ENCODE peak calls at places on chromosome 18, in five cellular contexts. C is fibroblast of pulmonary artery; Z is left ventricle myocardium inferior; G is CD4-positive, CD25-positive, alpha-beta regulatory T cell; S is HCT116. X is an unnamed sample.

GRCh38 chr18:21735452-21736015 is 5.1 kb upstream of the MIB1 start:
- DNase-seq in Z (peak; percentile 23), C (peak; percentile 57), G (peak; percentile 69), S (no peak), X (no peak)

GRCh38 chr18:31746396-31746795 is 14.3 kb downstream of the SLC25A52 start:
- DNase-seq in C (no peak), S (no peak), Z (no peak), G (no peak), X (no peak)

GRCh38 chr18:77622009-77622692 is 372.5 kb downstream of the GALR1 start:
- DNase-seq in C (no peak), Z (no peak), G (peak; percentile 3), S (no peak), X (peak; percentile 18)

GRCh38 chr18:13471971-13472628 is 253.5 kb downstream of the LDLRAD4 start:
- DNase-seq in G (no peak), Z (no peak), S (no peak), C (no peak), X (no peak)

GRCh38 chr18:40124107-40124506 is 1830.9 kb upstream of the PIK3C3 start:
- DNase-seq in C (peak; percentile 67), Z (no peak), G (no peak), S (no peak), X (no peak)

GRCh38 chr18:79496237-79496977 is 100.7 kb downstream of the NFATC1 start:
- DNase-seq in Z (peak; percentile 13), C (peak; percentile 39), G (no peak), S (no peak), X (no peak)

GRCh38 chr18:54358495-54358793 is 738 bp downstream of the C18orf54 start:
- DNase-seq in C (peak; percentile 24), S (no peak), Z (peak; percentile 16), G (no peak), X (no peak)

GRCh38 chr18:28177828-28178635 is 1.1 kb upstream of the CDH2 start:
- DNase-seq in S (no peak), C (peak; percentile 51), Z (peak; percentile 71), G (no peak), X (peak; percentile 11)

GRCh38 chr18:27785815-27786537 is 391.0 kb downstream of the CDH2 start:
- DNase-seq in S (no peak), C (no peak), Z (no peak), G (no peak), X (no peak)

GRCh38 chr18:76589309-76589708 is 94.3 kb upstream of the ZNF516 start:
- DNase-seq in C (no peak), S (no peak), G (no peak), Z (no peak), X (no peak)

GRCh38 chr18:68734311-68734710 is 19.4 kb upstream of the TMX3 start:
- DNase-seq in Z (no peak), G (no peak), C (no peak), S (no peak), X (no peak)

GRCh38 chr18:34345738-34346137 is 121.0 kb upstream of the NOL4 start:
- DNase-seq in G (no peak), S (no peak), Z (no peak), C (no peak), X (no peak)

GRCh38 chr18:59142274-59142673 is 2.6 kb downstream of the SEC11C start:
- DNase-seq in C (no peak), S (no peak), G (peak; percentile 22), Z (no peak), X (no peak)

GRCh38 chr18:59140287-59140885 is 702 bp downstream of the SEC11C start:
- DNase-seq in G (no peak), C (peak; percentile 45), S (no peak), Z (no peak), X (no peak)

GRCh38 chr18:59143441-59143840 is 3.8 kb downstream of the SEC11C start:
- DNase-seq in C (no peak), G (no peak), S (no peak), Z (no peak), X (no peak)

GRCh38 chr18:59139615-59140286 is at the start of gene SEC11C:
- DNase-seq in G (peak; percentile 99), Z (peak; percentile 97), C (peak; percentile 96), S (peak; percentile 95), X (peak; percentile 93)

DNA sequence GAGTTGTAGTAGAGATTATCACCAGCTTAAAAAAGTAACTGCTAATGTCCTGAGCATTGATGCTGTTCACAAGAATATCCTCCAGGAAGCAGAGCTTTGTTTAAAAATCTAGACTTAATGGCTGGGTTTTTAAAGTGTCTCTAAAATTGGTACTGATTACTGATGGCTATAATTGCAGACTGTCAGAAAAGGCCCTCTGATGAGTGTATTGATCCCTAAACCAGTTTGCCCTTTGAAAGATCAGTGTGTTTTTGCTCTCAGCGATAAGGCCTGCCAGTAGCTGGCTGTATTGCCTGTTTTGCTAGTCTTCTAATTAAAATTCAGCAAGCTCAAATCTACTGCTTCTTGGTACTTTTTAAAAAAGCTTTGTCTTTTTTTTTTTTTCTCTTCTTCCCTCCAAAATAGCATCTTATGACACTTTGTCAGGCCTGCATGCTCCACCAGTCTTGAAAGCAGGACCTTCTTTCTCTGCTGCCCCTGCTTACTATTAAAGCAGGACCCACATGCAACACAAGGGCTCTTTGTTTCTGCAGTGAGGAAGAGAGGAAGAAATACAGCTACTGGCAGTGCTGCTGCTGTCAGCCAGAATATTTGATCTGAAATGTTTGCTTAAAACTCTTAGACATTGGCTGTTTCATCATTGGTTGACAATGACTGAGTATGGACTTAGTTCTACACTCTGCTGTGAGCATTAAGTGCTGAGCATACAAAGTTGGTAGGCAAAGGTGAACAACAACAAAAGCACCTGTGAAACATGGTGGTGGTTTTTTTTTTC is 1.8 kb downstream of the SEC11C start:
- DNase-seq in C (no peak), Z (no peak), S (no peak), G (peak; percentile 25), X (no peak)
- H3K4me3 ChIP-seq in C (no peak overlapping the region), Z (no peak overlapping the region), S (peak overlapping the region; percentile 93), G (peak overlapping the region; percentile 85), X (no peak overlapping the region)

GRCh38 chr18:6712401-6712800 is 17.1 kb upstream of the ARHGAP28 start:
- DNase-seq in G (no peak), C (no peak), Z (no peak), S (no peak), X (no peak)

GRCh38 chr18:6718255-6718654 is 11.3 kb upstream of the ARHGAP28 start:
- DNase-seq in G (no peak), S (no peak), C (no peak), Z (no peak), X (no peak)

GRCh38 chr18:6708880-6709279 is 20.6 kb upstream of the ARHGAP28 start:
- DNase-seq in S (no peak), C (no peak), G (no peak), Z (no peak), X (no peak)

GRCh38 chr18:6719098-6719913 is 10.2 kb upstream of the ARHGAP28 start:
- DNase-seq in C (no peak), Z (no peak), S (no peak), G (no peak), X (no peak)

DNA sequence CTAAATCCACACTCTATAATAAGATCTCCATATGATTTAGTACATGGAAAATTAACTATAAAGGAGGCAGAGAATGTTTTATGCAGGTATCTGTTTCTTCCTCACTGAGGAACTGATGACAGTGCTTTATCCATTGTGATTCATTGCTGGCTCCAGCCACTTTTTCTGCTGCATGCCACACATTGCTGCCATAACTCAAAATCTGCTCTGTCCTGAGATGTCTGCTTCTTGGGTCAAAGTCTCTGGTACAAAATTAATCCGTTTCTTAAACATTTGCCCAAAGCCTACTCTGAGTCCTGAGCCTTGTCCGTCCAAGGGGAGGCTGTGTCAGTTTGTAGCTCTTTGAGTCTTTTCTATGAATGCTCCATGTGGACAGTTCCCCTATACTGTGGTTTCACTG is 15.5 kb upstream of the ARHGAP28 start:
- DNase-seq in Z (no peak), S (no peak), C (no peak), G (no peak), X (no peak)
- H3K4me3 ChIP-seq in Z (no peak overlapping the region), S (no peak overlapping the region), C (no peak overlapping the region), G (no peak overlapping the region), X (no peak overlapping the region)

GRCh38 chr18:3504637-3505036 is 54.7 kb downstream of the TGIF1 start:
- DNase-seq in S (no peak), C (no peak), Z (no peak), G (no peak), X (no peak)

GRCh38 chr18:3510024-3510423 is 60.1 kb downstream of the TGIF1 start:
- DNase-seq in Z (no peak), G (no peak), C (no peak), S (no peak), X (no peak)

GRCh38 chr18:3511980-3512379 is 62.0 kb downstream of the TGIF1 start:
- DNase-seq in G (no peak), Z (no peak), C (peak; percentile 58), S (no peak), X (no peak)

GRCh38 chr18:3510896-3511295 is 60.9 kb downstream of the TGIF1 start:
- DNase-seq in C (no peak), Z (no peak), G (no peak), S (no peak), X (no peak)

GRCh38 chr18:3508576-3509559 is 58.9 kb downstream of the TGIF1 start:
- DNase-seq in Z (no peak), G (no peak), S (no peak), C (no peak), X (no peak)
- H3K4me3 ChIP-seq in Z (no peak overlapping the region), G (no peak overlapping the region), S (no peak overlapping the region), C (no peak overlapping the region), X (no peak overlapping the region)

DNA sequence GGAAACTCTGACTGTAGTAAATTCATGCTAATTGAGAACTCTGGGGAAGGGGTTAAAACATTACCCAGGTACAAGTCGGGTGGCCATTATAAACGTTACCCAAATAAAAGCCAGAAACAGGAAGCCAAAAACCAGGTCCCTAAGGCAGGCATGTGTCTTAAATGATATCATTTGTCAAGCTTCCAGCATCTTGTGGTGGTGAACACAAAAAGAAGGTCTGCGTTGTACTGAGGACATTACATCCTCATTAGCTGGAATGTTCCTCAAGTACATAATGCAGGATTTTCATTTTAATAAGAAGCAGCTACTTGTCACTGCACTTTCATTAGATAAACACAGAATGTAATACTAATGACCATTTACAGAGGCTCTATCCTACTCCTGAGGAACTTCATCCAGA is 10.9 kb downstream of the PTGR3 start:
- DNase-seq in S (no peak), G (no peak), C (peak; percentile 28), Z (no peak), X (no peak)
- H3K4me3 ChIP-seq in S (no peak overlapping the region), G (no peak overlapping the region), C (no peak overlapping the region), Z (no peak overlapping the region), X (no peak overlapping the region)

GRCh38 chr18:48946329-48946835 is 4.4 kb downstream of the SMAD7 start:
- DNase-seq in S (no peak), Z (no peak), G (no peak), C (peak; percentile 60), X (no peak)

GRCh38 chr18:48943736-48944527 is 6.8 kb downstream of the SMAD7 start:
- DNase-seq in G (no peak), C (no peak), S (no peak), Z (no peak), X (peak; percentile 54)

GRCh38 chr18:48943333-48943732 is 7.4 kb downstream of the SMAD7 start:
- DNase-seq in C (no peak), Z (no peak), G (no peak), S (no peak), X (no peak)

GRCh38 chr18:48945953-48946217 is 4.9 kb downstream of the SMAD7 start:
- DNase-seq in C (no peak), S (no peak), Z (no peak), G (no peak), X (no peak)

GRCh38 chr18:48944634-48945033 is 6.1 kb downstream of the SMAD7 start:
- DNase-seq in G (no peak), S (no peak), C (peak; percentile 65), Z (no peak), X (no peak)
- H3K4me3 ChIP-seq in G (peak overlapping the region; percentile 51), S (peak overlapping the region; percentile 5), C (peak overlapping the region; percentile 20), Z (peak overlapping the region; percentile 94), X (no peak overlapping the region)

GRCh38 chr18:11980148-11980554 is 1.2 kb upstream of the IMPA2 start:
- DNase-seq in S (no peak), C (no peak), G (no peak), Z (no peak), X (no peak)
- H3K4me3 ChIP-seq in S (peak overlapping the region; percentile 60), C (peak overlapping the region; percentile 57), G (peak overlapping the region; percentile 47), Z (peak overlapping the region; percentile 97), X (peak overlapping the region; percentile 47)